ENCODE peak calls at places on chromosomes 1 and 21, in eight cellular contexts. W is uterus; S is stomach; T is naive thymus-derived CD4-positive, alpha-beta T cell; C is breast epithelium; E is fibroblast of lung; P is heart left ventricle; B is right lobe of liver. R is an unnamed sample.

GRCh38 chr1:150881331-150882070 is 5.1 kb upstream of the ARNT start:
- DNase-seq in S (no peak), E (peak; percentile 90), T (no peak), B (no peak), P (no peak), C (no peak), W (peak; percentile 35), R (no peak)

GRCh38 chr21:34874689-34875513 is 174.2 kb downstream of the RUNX1 start:
- DNase-seq in B (no peak), T (no peak), P (no peak), C (no peak), E (no peak), W (no peak), S (no peak), R (no peak)

GRCh38 chr1:193308438-193308837 is 122.0 kb upstream of the B3GALT2 start:
- DNase-seq in B (no peak), T (no peak), S (no peak), C (no peak), W (no peak), P (no peak), E (peak; percentile 65), R (no peak)

GRCh38 chr1:5428391-5428790 is 563.8 kb downstream of the NPHP4 start:
- DNase-seq in W (no peak), S (no peak), B (no peak), E (no peak), P (no peak), T (no peak), C (no peak), R (no peak)

GRCh38 chr1:216953495-216953894 is 230.3 kb upstream of the ESRRG start:
- DNase-seq in S (no peak), T (no peak), B (no peak), W (no peak), P (no peak), E (no peak), C (no peak), R (no peak)

GRCh38 chr1:53771648-53772047 is 32.7 kb upstream of the GLIS1 start:
- DNase-seq in T (no peak), E (peak; percentile 83), S (no peak), P (no peak), B (no peak), W (no peak), C (no peak), R (no peak)

GRCh38 chr1:59062743-59063142 is 234.2 kb upstream of the FGGY start:
- DNase-seq in E (peak; percentile 83), B (no peak), C (no peak), S (peak; percentile 44), P (peak; percentile 16), W (peak; percentile 59), T (no peak), R (peak; percentile 67)

GRCh38 chr21:24395320-24395933 is 1211.9 kb downstream of the MRPL39 start:
- DNase-seq in B (no peak), C (no peak), W (no peak), P (no peak), E (peak; percentile 0), S (no peak), T (no peak), R (no peak)

GRCh38 chr21:42956824-42957632 is 17.3 kb upstream of the PKNOX1 start:
- DNase-seq in E (no peak), W (no peak), C (no peak), S (no peak), B (no peak), T (no peak), P (no peak), R (no peak)

GRCh38 chr1:7190261-7190660 is 405.0 kb downstream of the CAMTA1 start:
- DNase-seq in C (no peak), E (no peak), B (no peak), W (no peak), T (no peak), S (no peak), P (no peak), R (no peak)

GRCh38 chr1:198876371-198876871 is 237.6 kb downstream of the PTPRC start:
- DNase-seq in W (no peak), B (no peak), T (no peak), C (no peak), P (no peak), E (peak; percentile 38), S (no peak), R (no peak)

GRCh38 chr1:202280595-202280994 is 61.1 kb downstream of the UBE2T start:
- DNase-seq in E (no peak), B (no peak), S (no peak), P (no peak), T (no peak), C (no peak), W (no peak), R (no peak)

GRCh38 chr1:38038836-38039235 is 7.8 kb downstream of the POU3F1 start:
- DNase-seq in W (no peak), T (no peak), E (peak; percentile 77), P (no peak), B (no peak), C (no peak), S (no peak), R (no peak)

GRCh38 chr1:220326578-220326977 is 54.3 kb upstream of the RAB3GAP2 start:
- DNase-seq in S (no peak), B (no peak), C (no peak), P (no peak), W (no peak), E (peak; percentile 80), T (no peak), R (no peak)

GRCh38 chr1:90220941-90221693 is 226.2 kb downstream of the ZNF326 start:
- DNase-seq in E (no peak), S (no peak), P (peak; percentile 13), T (no peak), C (no peak), B (no peak), W (no peak), R (no peak)

GRCh38 chr1:82565546-82565945 is 764.8 kb downstream of the ADGRL2 start:
- DNase-seq in C (no peak), P (no peak), B (no peak), S (no peak), W (no peak), E (peak; percentile 92), T (no peak), R (no peak)

GRCh38 chr1:11873395-11873794 is 14.7 kb upstream of the NPPB start:
- DNase-seq in T (no peak), S (no peak), C (no peak), P (no peak), B (no peak), W (no peak), E (no peak), R (no peak)

GRCh38 chr1:160127865-160128523 is 12.4 kb downstream of the ATP1A2 start:
- DNase-seq in T (no peak), S (no peak), E (peak; percentile 69), W (no peak), C (no peak), P (no peak), B (no peak), R (peak; percentile 23)

GRCh38 chr1:36653850-36654249 is 171.1 kb upstream of the CSF3R start:
- DNase-seq in E (peak; percentile 8), C (peak; percentile 92), W (no peak), T (no peak), S (no peak), P (no peak), B (no peak), R (no peak)

GRCh38 chr1:100883963-100884362 is 10.7 kb downstream of the EXTL2 start:
- DNase-seq in T (no peak), P (no peak), S (no peak), C (no peak), E (peak; percentile 67), B (no peak), W (no peak), R (no peak)

GRCh38 chr1:232980336-232980978 is 30.0 kb downstream of the NTPCR start:
- DNase-seq in E (peak; percentile 61), T (no peak), P (no peak), S (no peak), B (no peak), C (no peak), W (no peak), R (no peak)

GRCh38 chr1:58574816-58575215 is 2.2 kb downstream of the TACSTD2 start:
- DNase-seq in T (no peak), E (no peak), B (no peak), S (no peak), W (no peak), P (no peak), C (no peak), R (no peak)

GRCh38 chr1:42915456-42915855 is 43.2 kb downstream of the SLC2A1 start:
- DNase-seq in B (no peak), S (no peak), T (no peak), P (no peak), E (no peak), C (no peak), W (no peak), R (no peak)

GRCh38 chr1:41086921-41087320 is 65.4 kb upstream of the SLFNL1 start:
- DNase-seq in W (no peak), S (no peak), T (no peak), C (no peak), E (no peak), P (no peak), B (no peak), R (no peak)
- H3K4me1 ChIP-seq in W (no peaks in the 10 kb centered on the region), S (no peaks in the 10 kb centered on the region), T (no peaks in the 10 kb centered on the region), C (no peaks in the 10 kb centered on the region), E (no peaks in the 10 kb centered on the region), P (no peaks in the 10 kb centered on the region), B (no peaks in the 10 kb centered on the region), R (no peaks in the 10 kb centered on the region)

GRCh38 chr1:155250246-155250632 is 5.0 kb downstream of the ENTREP3 start:
- DNase-seq in E (no peak), B (no peak), T (no peak), P (no peak), C (no peak), W (no peak), S (no peak), R (no peak)
- H3K4me3 ChIP-seq in E (no peak overlapping the region), B (peak overlapping the region; percentile 23), T (peak overlapping the region; percentile 54), P (peak overlapping the region; percentile 34), C (peak overlapping the region; percentile 27), W (no peak overlapping the region), S (peak overlapping the region; percentile 29), R (no peak overlapping the region)

GRCh38 chr21:45136927-45137611 is 62.7 kb downstream of the ADARB1 start:
- DNase-seq in E (peak; percentile 80), W (peak; percentile 90), T (peak; percentile 35), P (peak; percentile 84), S (peak; percentile 89), C (peak; percentile 76), B (peak; percentile 85), R (peak; percentile 92)
- H3K4me1 ChIP-seq in E (peaks cover 9% of the 10 kb centered on the region), W (no peaks in the 10 kb centered on the region), T (peaks cover 7% of the 10 kb centered on the region), P (peaks cover 11% of the 10 kb centered on the region), S (peaks cover 38% of the 10 kb centered on the region), C (no peaks in the 10 kb centered on the region), B (no peaks in the 10 kb centered on the region), R (no peaks in the 10 kb centered on the region)

DNA sequence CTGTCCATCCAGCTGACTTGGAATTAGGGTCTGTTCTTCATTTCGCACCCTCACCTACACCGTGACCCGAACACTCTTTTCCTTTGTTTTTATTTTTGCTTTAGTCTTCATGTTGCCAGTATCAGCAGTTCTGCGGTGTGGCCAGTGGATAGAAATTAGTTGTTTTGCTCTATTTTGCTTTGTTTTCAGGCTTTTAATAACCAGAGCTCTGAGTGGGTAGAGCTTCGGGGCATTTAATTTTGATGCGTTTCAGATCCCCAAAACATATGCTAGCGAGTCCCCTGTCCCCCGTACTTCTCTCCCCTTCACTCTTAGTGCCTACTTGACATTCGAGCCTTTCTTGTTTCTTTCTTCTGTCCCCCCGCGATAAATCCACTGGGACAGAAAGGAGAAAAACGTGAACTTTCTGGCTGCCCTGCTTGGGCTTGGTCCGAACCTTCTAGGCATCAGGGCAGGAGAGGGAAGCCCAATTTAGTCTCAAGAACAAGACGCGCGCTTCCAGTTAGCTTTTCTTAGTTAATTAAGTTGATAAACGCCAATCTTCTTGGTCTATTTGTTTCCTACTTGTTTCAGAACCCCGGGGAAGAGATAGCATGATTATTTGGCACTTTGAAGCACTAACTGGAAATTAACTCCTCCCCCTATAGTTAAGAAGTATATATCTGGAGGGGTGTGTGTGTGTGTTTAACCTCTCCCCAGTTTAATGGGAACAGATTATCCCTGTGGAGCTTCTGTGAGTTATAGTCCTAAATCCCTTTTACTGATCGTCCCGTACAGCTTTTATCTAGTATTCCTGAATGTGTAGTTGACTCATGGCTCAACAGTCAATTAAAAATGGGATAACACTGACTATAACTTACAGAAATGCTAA is 867 bp downstream of the SWT1 start:
- DNase-seq in T (peak; percentile 15), S (no peak), C (no peak), E (peak; percentile 8), P (peak; percentile 7), B (no peak), W (no peak), R (no peak)
- H3K4me3 ChIP-seq in T (peak overlapping the region; percentile 88), S (peak overlapping the region; percentile 94), C (peak overlapping the region; percentile 87), E (peak overlapping the region; percentile 82), P (peak overlapping the region; percentile 84), B (peak overlapping the region; percentile 74), W (peak overlapping the region; percentile 97), R (peak overlapping the region; percentile 70)